ENCODE peak calls at places on chromosomes 1 and 21, in five cellular contexts. C is ACHN, W is ELF-1, I is COR-L47, V is AG08395. B is an unnamed sample.

GRCh38 chr1:220462756-220463155 is 65.2 kb upstream of the MARK1 start:
- DNase-seq in C (no peak), W (peak; percentile 35), I (no peak), V (no peak), B (no peak)

GRCh38 chr1:150186789-150187559 is 37.3 kb downstream of the PLEKHO1 start:
- DNase-seq in C (peak; percentile 72), W (peak; percentile 64), I (peak; percentile 56), V (peak; percentile 53), B (no peak)

GRCh38 chr1:47013239-47013638 is 10.2 kb upstream of the CYP4X1 start:
- DNase-seq in C (no peak), W (no peak), I (no peak), V (no peak), B (no peak)

GRCh38 chr1:109869141-109869540 is 41.5 kb upstream of the CSF1 start:
- DNase-seq in C (no peak), W (no peak), I (no peak), V (no peak), B (no peak)

GRCh38 chr1:203126866-203127671 is 457 bp upstream of the ADORA1 start:
- DNase-seq in C (peak; percentile 73), W (no peak), I (no peak), V (no peak), B (peak; percentile 23)

GRCh38 chr1:17010601-17011438 is 908 bp downstream of the ATP13A2 start:
- DNase-seq in C (peak; percentile 22), W (peak; percentile 44), I (peak; percentile 22), V (peak; percentile 71), B (no peak)

GRCh38 chr21:34865922-34866271 is 183.2 kb downstream of the RUNX1 start:
- DNase-seq in C (no peak), W (peak; percentile 96), I (no peak), V (no peak), B (no peak)

GRCh38 chr1:172451002-172451443 is 7.2 kb upstream of the PIGC start:
- DNase-seq in C (peak; percentile 31), W (no peak), I (no peak), V (no peak), B (no peak)

GRCh38 chr1:174726880-174727585 is 272.7 kb upstream of the CACYBP start:
- DNase-seq in C (no peak), W (no peak), I (no peak), V (no peak), B (no peak)

GRCh38 chr1:152917794-152918193 is 9.4 kb downstream of the IVL start:
- DNase-seq in C (peak; percentile 14), W (peak; percentile 18), I (peak; percentile 18), V (no peak), B (no peak)

GRCh38 chr21:45404726-45405270 is at the start of gene COL18A1:
- DNase-seq in C (peak; percentile 50), W (peak; percentile 58), I (peak; percentile 21), V (peak; percentile 80), B (no peak)

GRCh38 chr1:211939876-211940468 is 95.4 kb downstream of the INTS7 start:
- DNase-seq in C (no peak), W (no peak), I (no peak), V (no peak), B (no peak)

GRCh38 chr21:33543505-33544129 is 779 bp downstream of the SON start:
- DNase-seq in C (peak; percentile 68), W (peak; percentile 65), I (no peak), V (peak; percentile 40), B (peak; percentile 54)

GRCh38 chr1:109784551-109785252 is 21.0 kb upstream of the EPS8L3 start:
- DNase-seq in C (no peak), W (no peak), I (no peak), V (no peak), B (peak; percentile 13)

GRCh38 chr1:6162773-6163172 is 17.3 kb downstream of the CHD5 start:
- DNase-seq in C (no peak), W (peak; percentile 41), I (peak; percentile 76), V (no peak), B (peak; percentile 53)

GRCh38 chr1:242017580-242018233 is 18.8 kb upstream of the MAP1LC3C start:
- DNase-seq in C (peak; percentile 71), W (peak; percentile 64), I (peak; percentile 72), V (peak; percentile 72), B (peak; percentile 46)

B was measured in dorsolateral prefrontal cortex.